ENCODE peak calls at places on chromosomes 3 and 15, in four cellular contexts. R is cardiac muscle cell, Y is colonic mucosa, F is stomach. H is an unnamed sample. For H3K36me3, the result is how much of the 10 kb centered on the place peaks cover.

GRCh38 chr3:184562875-184563568 is 1.4 kb downstream of the EPHB3 start:
- DNase-seq in R (no peak), Y (no peak), F (no peak), H (peak)

GRCh38 chr3:148146947-148147346 is 550.8 kb upstream of the AGTR1 start:
- DNase-seq in R (peak), Y (no peak), F (no peak), H (no peak)

GRCh38 chr15:25679964-25680658 is 183.0 kb downstream of the ATP10A start:
- DNase-seq in R (no peak), Y (no peak), F (no peak), H (no peak)

GRCh38 chr15:59999064-59999377 is 5.1 kb upstream of the FOXB1 start:
- DNase-seq in R (no peak), Y (no peak), F (no peak), H (peak)

GRCh38 chr15:40183636-40184463 is 23.0 kb downstream of the BUB1B start:
- DNase-seq in R (no peak), Y (no peak), F (no peak), H (no peak)

GRCh38 chr3:147411235-147411607 is 2.1 kb downstream of the ZIC1 start:
- DNase-seq in R (peak), Y (no peak), F (no peak), H (peak)

GRCh38 chr3:141316851-141317250 is 51.5 kb upstream of the ZBTB38 start:
- DNase-seq in R (no peak), Y (no peak), F (no peak), H (no peak)

GRCh38 chr3:51110586-51110985 is 274.5 kb upstream of the MANF start:
- DNase-seq in R (no peak), Y (no peak), F (no peak), H (no peak)

GRCh38 chr15:55742927-55743614 is at the start of gene PRTG:
- DNase-seq in R (peak), Y (peak), F (peak), H (peak)

GRCh38 chr15:78355185-78355584 is 15.0 kb downstream of the CRABP1 start:
- DNase-seq in R (no peak), Y (no peak), F (no peak), H (no peak)

GRCh38 chr3:71232895-71233294 is 350.6 kb downstream of the FOXP1 start:
- DNase-seq in R (no peak), Y (no peak), F (no peak), H (no peak)

GRCh38 chr3:171257251-171258179 is 202.7 kb downstream of the TNIK start:
- DNase-seq in R (no peak), Y (no peak), F (no peak), H (no peak)

GRCh38 chr3:5798809-5799208 is 611.3 kb downstream of the EDEM1 start:
- DNase-seq in R (no peak), Y (no peak), F (no peak), H (no peak)

GRCh38 chr15:51332211-51333147 is 5.9 kb downstream of the CYP19A1 start:
- DNase-seq in R (peak), Y (no peak), F (no peak), H (no peak)

GRCh38 chr3:130395916-130396315 is 50.4 kb downstream of the COL6A5 start:
- DNase-seq in R (peak), Y (no peak), F (no peak), H (peak)

GRCh38 chr15:89462198-89462912 is 34.0 kb downstream of the RHCG start:
- DNase-seq in R (peak), Y (no peak), F (no peak), H (no peak)

GRCh38 chr3:64385256-64385655 is 160.0 kb upstream of the PRICKLE2 start:
- DNase-seq in R (no peak), Y (no peak), F (no peak), H (peak)

GRCh38 chr15:91468861-91469260 is 368.8 kb downstream of the SV2B start:
- DNase-seq in R (no peak), Y (no peak), F (no peak), H (no peak)

GRCh38 chr15:59199775-59200465 is 6.7 kb upstream of the LDHAL6B start:
- DNase-seq in R (peak), Y (no peak), F (no peak), H (no peak)

GRCh38 chr3:70716832-70717231 is 404.4 kb upstream of the MDFIC2 start:
- DNase-seq in R (peak), Y (no peak), F (no peak), H (no peak)

GRCh38 chr3:52372822-52373504 is 56.8 kb downstream of the DNAH1 start:
- DNase-seq in R (no peak), Y (peak), F (peak), H (no peak)

GRCh38 chr3:25355034-25355898 is 72.8 kb upstream of the RARB start:
- DNase-seq in R (no peak), Y (no peak), F (no peak), H (no peak)

GRCh38 chr15:72086920-72087648 is 30.9 kb downstream of the MYO9A start:
- DNase-seq in R (no peak), Y (no peak), F (no peak), H (no peak)

GRCh38 chr3:119550090-119550910 is 9.1 kb downstream of the CD80 start:
- DNase-seq in R (no peak), Y (no peak), F (no peak), H (no peak)

GRCh38 chr3:46082849-46083248 is 55.6 kb upstream of the XCR1 start:
- DNase-seq in R (no peak), Y (no peak), F (no peak), H (no peak)

GRCh38 chr3:8406479-8406878 is 95.1 kb upstream of the LMCD1 start:
- DNase-seq in R (no peak), Y (no peak), F (no peak), H (no peak)

GRCh38 chr15:66721501-66721937 is 19.5 kb downstream of the SMAD6 start:
- DNase-seq in R (no peak), Y (no peak), F (no peak), H (no peak)

GRCh38 chr15:59247364-59247763 is 40.7 kb downstream of the LDHAL6B start:
- DNase-seq in R (peak), Y (peak), F (peak), H (peak)

GRCh38 chr15:39255760-39256159 is 325.1 kb upstream of the THBS1 start:
- DNase-seq in R (no peak), Y (no peak), F (no peak), H (peak)

GRCh38 chr15:54119056-54119455 is 140.8 kb downstream of the UNC13C start:
- DNase-seq in R (no peak), Y (no peak), F (no peak), H (no peak)

GRCh38 chr15:76954744-76955143 is 23.2 kb downstream of the RCN2 start:
- DNase-seq in R (no peak), Y (no peak), F (no peak), H (no peak)

DNA sequence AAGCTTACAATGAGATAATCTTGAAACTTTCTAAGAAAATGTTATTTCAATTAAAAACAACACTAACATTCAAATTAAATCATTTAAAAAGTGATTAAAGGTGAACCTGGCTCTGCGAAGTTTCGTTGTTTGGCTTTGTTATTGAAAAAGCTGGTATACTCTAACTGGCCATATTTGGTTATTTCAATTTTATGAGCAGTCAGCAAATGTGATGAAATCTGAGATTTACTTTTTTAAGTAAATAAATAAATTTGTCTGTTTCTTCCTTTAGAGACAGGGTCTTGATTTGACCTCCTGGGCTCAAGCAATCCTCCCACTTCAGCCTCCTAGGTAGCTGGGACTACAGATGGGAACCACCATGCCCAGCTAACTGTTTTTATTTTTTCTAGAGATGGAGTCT is 38.0 kb downstream of the CDV3 start:
- DNase-seq in R (no peak), Y (no peak), F (no peak), H (no peak)
- H3K36me3 ChIP-seq in R (half or more), Y (under half), F (half or more), H (half or more)

DNA sequence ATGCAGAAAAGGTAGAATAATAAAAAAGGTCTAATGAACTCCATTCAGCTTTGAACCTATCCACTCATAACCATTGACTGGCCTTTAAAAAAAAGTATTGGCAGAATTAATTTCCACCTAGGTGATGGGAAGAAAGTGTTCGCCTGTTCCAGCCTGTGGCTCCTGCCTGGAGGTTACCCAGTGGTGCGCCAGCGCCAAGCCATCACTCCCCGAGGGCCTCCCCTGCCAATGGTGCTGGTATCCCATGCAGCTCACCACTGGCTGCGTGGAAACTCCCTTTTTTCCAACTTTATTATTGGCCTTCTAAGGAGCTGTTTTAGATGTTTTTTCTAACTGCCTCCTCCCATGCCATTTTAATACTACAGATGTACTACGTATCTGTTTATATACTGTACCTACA is 29.4 kb downstream of the NIPA2 start:
- DNase-seq in R (no peak), Y (no peak), F (no peak), H (no peak)
- H3K36me3 ChIP-seq in R (half or more), Y (under half), F (half or more), H (half or more)

GRCh38 chr3:22893631-22894377 is 309.3 kb upstream of the UBE2E2 start:
- DNase-seq in R (no peak), Y (no peak), F (no peak), H (peak)
- H3K36me3 ChIP-seq in R (under half), Y (under half), F (under half), H (under half)

GRCh38 chr15:62732078-62732477 is 310.5 kb upstream of the TPM1 start:
- DNase-seq in R (peak), Y (no peak), F (no peak), H (no peak)
- H3K36me3 ChIP-seq in R (under half), Y (under half), F (under half), H (under half)

GRCh38 chr3:136277634-136278033 is 27.5 kb downstream of the PCCB start:
- DNase-seq in R (no peak), Y (no peak), F (no peak), H (peak)

GRCh38 chr3:136281966-136282554 is 31.9 kb downstream of the PCCB start:
- DNase-seq in R (peak), Y (no peak), F (no peak), H (no peak)

GRCh38 chr3:136280961-136281360 is 30.8 kb downstream of the PCCB start:
- DNase-seq in R (no peak), Y (no peak), F (no peak), H (no peak)

GRCh38 chr3:136279092-136279491 is 29.0 kb downstream of the PCCB start:
- DNase-seq in R (no peak), Y (no peak), F (no peak), H (no peak)

DNA sequence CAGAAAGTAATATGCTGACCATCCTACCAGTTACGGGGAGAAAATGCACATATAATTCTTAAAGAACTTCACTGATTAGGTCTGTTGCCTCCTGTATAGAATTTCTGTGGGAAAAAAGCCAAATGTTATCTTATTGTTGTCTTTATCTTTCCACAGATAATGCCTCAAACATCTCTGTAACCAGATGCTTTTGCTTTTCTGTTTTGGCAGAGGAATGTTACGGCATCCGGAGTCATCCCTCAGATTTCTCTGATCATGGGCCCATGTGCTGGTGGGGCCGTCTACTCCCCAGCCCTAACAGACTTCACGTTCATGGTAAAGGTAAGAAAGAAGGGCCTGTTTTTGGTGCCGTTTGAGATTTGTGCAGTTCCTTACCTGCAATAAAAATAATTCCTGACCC is 33.5 kb downstream of the PCCB start:
- DNase-seq in R (peak), Y (no peak), F (no peak), H (no peak)
- H3K36me3 ChIP-seq in R (under half), Y (under half), F (half or more), H (under half)

DNA sequence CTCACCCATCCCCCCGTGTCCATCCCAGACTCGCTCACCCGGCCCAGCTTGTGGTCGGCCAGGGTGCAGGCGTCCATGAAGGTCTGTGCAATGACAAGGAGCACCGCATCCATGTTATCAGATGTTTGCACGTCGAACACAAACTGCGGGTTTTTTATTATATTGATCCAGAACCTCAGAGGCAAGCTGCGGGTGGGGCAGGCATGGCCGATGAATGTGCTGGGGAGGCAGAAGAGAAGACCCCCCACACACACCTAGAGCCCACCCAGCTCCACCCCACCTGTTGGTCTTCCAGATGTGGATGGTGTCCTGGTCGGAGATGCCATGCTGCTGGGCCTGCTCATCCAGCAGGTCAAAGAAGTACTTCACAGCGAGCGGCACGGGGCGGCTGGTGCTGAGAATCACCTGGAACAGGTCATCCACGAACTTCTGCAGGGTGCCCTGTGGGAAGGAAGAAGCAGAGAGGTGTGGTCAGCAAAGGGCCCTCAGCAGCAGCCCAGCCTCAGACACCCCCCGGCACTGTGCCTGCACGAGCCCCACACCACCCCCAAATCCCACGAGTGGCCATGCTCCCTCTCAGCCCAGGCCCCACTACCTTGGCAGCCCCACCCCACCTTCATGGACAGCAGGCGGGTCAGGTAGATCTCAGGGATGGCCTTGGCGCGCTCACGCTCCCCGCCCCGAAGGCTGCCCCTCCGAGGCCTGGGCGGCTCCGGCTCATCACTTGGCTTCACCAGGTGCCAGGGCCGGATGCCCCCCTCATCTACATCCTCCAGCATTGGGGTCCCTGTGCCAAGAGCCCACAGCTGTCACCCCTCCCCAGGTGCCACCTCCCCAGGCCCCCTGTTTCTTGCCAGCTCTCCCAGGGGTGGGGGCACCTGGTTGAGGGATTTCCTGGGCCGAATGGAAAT is 20.3 kb downstream of the PLXNB1 start:
- DNase-seq in R (no peak), Y (peak), F (no peak), H (peak)
- H3K36me3 ChIP-seq in R (under half), Y (under half), F (half or more), H (under half)

DNA sequence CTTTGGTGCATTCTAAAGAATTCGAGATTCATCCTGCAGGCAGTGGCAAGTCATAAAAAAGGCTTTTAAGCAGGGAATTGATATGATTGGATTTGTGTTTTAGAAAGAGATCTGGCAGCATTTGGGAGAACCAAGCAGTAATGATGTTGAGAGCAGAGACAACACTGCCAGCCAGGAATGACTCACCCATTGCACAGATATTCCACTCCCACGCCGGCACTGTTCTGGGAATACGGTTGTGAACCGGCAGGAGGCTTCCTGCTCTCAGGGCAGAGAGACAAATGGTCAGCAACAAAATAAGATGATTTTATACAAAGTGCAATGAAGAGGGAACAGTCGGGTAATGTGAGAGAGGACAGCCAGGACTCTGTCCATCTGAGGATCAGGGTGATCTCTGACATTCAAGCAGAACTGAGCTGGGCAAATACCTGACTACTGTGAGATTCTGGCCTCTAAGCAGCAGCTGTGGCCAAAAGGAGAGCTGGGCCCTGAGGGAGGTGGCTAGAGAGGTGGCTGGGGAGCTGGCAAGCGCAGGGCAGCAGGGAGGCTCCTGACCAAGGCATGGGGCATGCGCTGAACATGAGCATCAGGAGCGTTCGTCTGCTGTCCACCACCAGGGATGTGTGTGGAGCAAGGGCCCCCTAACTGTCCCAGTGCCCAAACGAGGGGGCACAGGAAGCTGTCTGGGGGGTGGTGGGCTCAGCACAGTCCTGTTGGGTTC is 56.1 kb upstream of the PLXNA1 start:
- DNase-seq in R (peak), Y (no peak), F (no peak), H (no peak)
- H3K36me3 ChIP-seq in R (under half), Y (under half), F (under half), H (under half)